ENCODE peak calls at places on chromosomes 3 and 15, in six cellular contexts. One of them, this sample, is unnamed.

GRCh38 chr3:181727122-181728036 is 15.7 kb downstream of the SOX2 start:
- DNase-seq in H54: no peak
- DNase-seq in H9: peak; percentile 69
- DNase-seq in left lobe of liver: no peak
- DNase-seq in upper lobe of right lung: no peak
- DNase-seq in Panc1: no peak
- DNase-seq in this sample: no peak

GRCh38 chr15:49466119-49466518 is 43.1 kb downstream of the FGF7 start:
- DNase-seq in H54: no peak
- DNase-seq in H9: no peak
- DNase-seq in left lobe of liver: no peak
- DNase-seq in upper lobe of right lung: no peak
- DNase-seq in Panc1: no peak
- DNase-seq in this sample: no peak

GRCh38 chr3:24237971-24238767 is 256.5 kb downstream of the THRB start:
- DNase-seq in H54: peak; percentile 30
- DNase-seq in H9: peak; percentile 63
- DNase-seq in left lobe of liver: no peak
- DNase-seq in upper lobe of right lung: no peak
- DNase-seq in Panc1: peak; percentile 67
- DNase-seq in this sample: peak; percentile 89

GRCh38 chr3:81910244-81910852 is 148.9 kb upstream of the GBE1 start:
- DNase-seq in H54: no peak
- DNase-seq in H9: no peak
- DNase-seq in left lobe of liver: no peak
- DNase-seq in upper lobe of right lung: no peak
- DNase-seq in Panc1: peak; percentile 1
- DNase-seq in this sample: peak; percentile 24

GRCh38 chr15:21261965-21262850 is 178.1 kb downstream of the POTEB3 start:
- DNase-seq in H54: no peak
- DNase-seq in H9: no peak
- DNase-seq in left lobe of liver: peak; percentile 50
- DNase-seq in upper lobe of right lung: peak; percentile 75
- DNase-seq in Panc1: no peak
- DNase-seq in this sample: peak; percentile 2

GRCh38 chr3:85110393-85110792 is 151.6 kb downstream of the CADM2 start:
- DNase-seq in H54: no peak
- DNase-seq in H9: no peak
- DNase-seq in left lobe of liver: no peak
- DNase-seq in upper lobe of right lung: no peak
- DNase-seq in Panc1: no peak
- DNase-seq in this sample: no peak

GRCh38 chr15:67515090-67515489 is 5.8 kb upstream of the C15orf61 start:
- DNase-seq in H54: no peak
- DNase-seq in H9: no peak
- DNase-seq in left lobe of liver: no peak
- DNase-seq in upper lobe of right lung: no peak
- DNase-seq in Panc1: no peak
- DNase-seq in this sample: no peak

GRCh38 chr15:70356919-70357318 is 259.2 kb upstream of the TLE3 start:
- DNase-seq in H54: no peak
- DNase-seq in H9: no peak
- DNase-seq in left lobe of liver: no peak
- DNase-seq in upper lobe of right lung: peak; percentile 32
- DNase-seq in Panc1: no peak
- DNase-seq in this sample: no peak

GRCh38 chr3:66582721-66583141 is 81.9 kb upstream of the LRIG1 start:
- DNase-seq in H54: no peak
- DNase-seq in H9: no peak
- DNase-seq in left lobe of liver: no peak
- DNase-seq in upper lobe of right lung: no peak
- DNase-seq in Panc1: no peak
- DNase-seq in this sample: no peak

GRCh38 chr3:166013073-166013679 is 176.0 kb upstream of the BCHE start:
- DNase-seq in H54: no peak
- DNase-seq in H9: no peak
- DNase-seq in left lobe of liver: no peak
- DNase-seq in upper lobe of right lung: no peak
- DNase-seq in Panc1: peak; percentile 10
- DNase-seq in this sample: peak; percentile 18

GRCh38 chr3:45596290-45596791 is 1.8 kb downstream of the LIMD1 start:
- DNase-seq in H54: no peak
- DNase-seq in H9: no peak
- DNase-seq in left lobe of liver: no peak
- DNase-seq in upper lobe of right lung: no peak
- DNase-seq in Panc1: no peak
- DNase-seq in this sample: no peak

GRCh38 chr15:73022156-73022555 is 30.1 kb upstream of the NEO1 start:
- DNase-seq in H54: no peak
- DNase-seq in H9: no peak
- DNase-seq in left lobe of liver: no peak
- DNase-seq in upper lobe of right lung: no peak
- DNase-seq in Panc1: no peak
- DNase-seq in this sample: no peak

GRCh38 chr3:49593046-49593445 is 38.8 kb downstream of the BSN start:
- DNase-seq in H54: no peak
- DNase-seq in H9: no peak
- DNase-seq in left lobe of liver: no peak
- DNase-seq in upper lobe of right lung: no peak
- DNase-seq in Panc1: no peak
- DNase-seq in this sample: no peak

GRCh38 chr3:71926242-71926560 is 141.3 kb upstream of the PROK2 start:
- DNase-seq in H54: no peak
- DNase-seq in H9: peak; percentile 92
- DNase-seq in left lobe of liver: peak; percentile 57
- DNase-seq in upper lobe of right lung: no peak
- DNase-seq in Panc1: no peak
- DNase-seq in this sample: peak; percentile 69

GRCh38 chr15:101439920-101440319 is 49.6 kb downstream of the PCSK6 start:
- DNase-seq in H54: no peak
- DNase-seq in H9: no peak
- DNase-seq in left lobe of liver: peak; percentile 44
- DNase-seq in upper lobe of right lung: no peak
- DNase-seq in Panc1: no peak
- DNase-seq in this sample: no peak